ENCODE peak calls at places on chromosomes 6 and 20, in four cellular contexts. Z is tibial nerve, P is K562, E is right lobe of liver. H is an unnamed sample.

GRCh38 chr20:53917145-53918009 is 153.0 kb downstream of the BCAS1 start:
- DNase-seq in Z (peak), P (peak), E (peak), H (no peak)

GRCh38 chr6:122609881-122610689 is at the start of gene PKIB:
- DNase-seq in E (peak), Z (peak), P (peak), H (peak)

GRCh38 chr20:37276494-37277252 is 12.8 kb upstream of the MANBAL start:
- DNase-seq in Z (no peak), P (peak), E (peak), H (no peak)

GRCh38 chr6:345747-346388 is 45.7 kb upstream of the IRF4 start:
- DNase-seq in E (no peak), Z (no peak), P (no peak), H (no peak)

GRCh38 chr6:169045486-169045885 is 208.2 kb downstream of the THBS2 start:
- DNase-seq in E (no peak), Z (no peak), P (no peak), H (no peak)

GRCh38 chr20:62951896-62952372 is 575 bp upstream of the SLC17A9 start:
- DNase-seq in P (no peak), Z (no peak), E (no peak), H (no peak)

GRCh38 chr20:47318596-47319516 is 37.6 kb downstream of the ZMYND8 start:
- DNase-seq in Z (peak), E (peak), P (peak), H (no peak)

GRCh38 chr20:4797275-4797674 is 75.6 kb downstream of the PRND start:
- DNase-seq in Z (no peak), E (no peak), P (no peak), H (no peak)

GRCh38 chr6:29641430-29642213 is 8.6 kb upstream of the GABBR1 start:
- DNase-seq in E (no peak), P (peak), Z (no peak), H (no peak)

GRCh38 chr6:39206250-39206721 is 23.0 kb downstream of the KCNK5 start:
- DNase-seq in P (peak), Z (no peak), E (peak), H (no peak)

GRCh38 chr20:25296094-25297093 is 48.5 kb downstream of the PYGB start:
- DNase-seq in Z (no peak), E (no peak), P (peak), H (peak)

GRCh38 chr20:1934578-1935573 is 39.7 kb downstream of the SIRPA start:
- DNase-seq in Z (peak), E (no peak), P (no peak), H (peak)

GRCh38 chr6:57134954-57135353 is 37.2 kb upstream of the BAG2 start:
- DNase-seq in Z (no peak), P (no peak), E (no peak), H (no peak)

GRCh38 chr6:158544428-158544827 is 15.5 kb upstream of the TMEM181 start:
- DNase-seq in E (no peak), P (no peak), Z (no peak), H (no peak)

GRCh38 chr6:147530132-147531060 is 21.9 kb downstream of the SAMD5 start:
- DNase-seq in E (peak), P (no peak), Z (no peak), H (no peak)

GRCh38 chr6:25218346-25218745 is 60.8 kb upstream of the CARMIL1 start:
- DNase-seq in E (no peak), P (no peak), Z (no peak), H (no peak)

GRCh38 chr6:27872634-27873028 is 39.6 kb downstream of the OR2B2 start:
- DNase-seq in P (no peak), E (no peak), Z (no peak), H (no peak)

GRCh38 chr20:19828233-19828632 is 70.2 kb downstream of the RIN2 start:
- DNase-seq in Z (no peak), E (no peak), P (no peak), H (peak)

GRCh38 chr20:20856306-20856705 is 143.9 kb upstream of the RALGAPA2 start:
- DNase-seq in Z (no peak), P (no peak), E (no peak), H (no peak)

GRCh38 chr20:20849126-20849525 is 136.7 kb upstream of the RALGAPA2 start:
- DNase-seq in Z (no peak), E (no peak), P (no peak), H (no peak)

GRCh38 chr20:20850407-20850806 is 138.0 kb upstream of the RALGAPA2 start:
- DNase-seq in Z (no peak), E (no peak), P (no peak), H (no peak)
- TF ChIP-seq POLR2A in Z (no peak), E (no peak), P (no peak), H (no peak)

GRCh38 chr6:32153252-32153834 is 598 bp upstream of the PPT2 start:
- DNase-seq in E (no peak), P (peak), Z (no peak), H (no peak)
- TF ChIP-seq POLR2A in E (no peak), P (no peak), Z (no peak), H (no peak)

GRCh38 chr6:44338228-44339122 is 4.0 kb upstream of the SPATS1 start:
- DNase-seq in E (peak), P (peak), Z (peak), H (peak)

GRCh38 chr6:44332585-44332984 is 9.9 kb upstream of the SPATS1 start:
- DNase-seq in P (no peak), E (no peak), Z (no peak), H (no peak)

GRCh38 chr6:44333273-44333919 is 9.1 kb upstream of the SPATS1 start:
- DNase-seq in E (no peak), P (no peak), Z (no peak), H (no peak)

GRCh38 chr6:44333942-44334341 is 8.5 kb upstream of the SPATS1 start:
- DNase-seq in E (no peak), P (no peak), Z (no peak), H (no peak)

DNA sequence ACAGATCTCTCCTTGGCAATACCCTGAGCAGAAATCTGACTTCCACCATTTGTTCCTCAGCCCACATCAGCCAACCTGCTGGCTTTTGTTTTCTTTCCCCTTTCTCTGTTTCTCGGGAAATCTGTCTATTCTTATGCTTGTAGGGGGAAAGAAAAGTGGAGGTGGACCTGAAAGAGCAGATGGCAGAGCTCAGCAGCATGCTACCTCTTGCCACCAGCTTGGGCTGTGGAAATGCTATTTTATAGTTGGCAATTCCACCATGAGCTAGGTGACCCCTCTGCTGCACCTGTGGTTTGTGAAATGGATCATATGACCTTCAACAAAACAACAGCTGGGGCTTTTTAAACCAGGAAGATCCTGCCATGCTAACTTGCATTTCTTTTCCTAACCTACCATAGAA is 6.8 kb upstream of the SPATS1 start:
- DNase-seq in P (no peak), E (no peak), Z (no peak), H (no peak)
- TF ChIP-seq POLR2A in P (no peak), E (no peak), Z (no peak), H (no peak)

DNA sequence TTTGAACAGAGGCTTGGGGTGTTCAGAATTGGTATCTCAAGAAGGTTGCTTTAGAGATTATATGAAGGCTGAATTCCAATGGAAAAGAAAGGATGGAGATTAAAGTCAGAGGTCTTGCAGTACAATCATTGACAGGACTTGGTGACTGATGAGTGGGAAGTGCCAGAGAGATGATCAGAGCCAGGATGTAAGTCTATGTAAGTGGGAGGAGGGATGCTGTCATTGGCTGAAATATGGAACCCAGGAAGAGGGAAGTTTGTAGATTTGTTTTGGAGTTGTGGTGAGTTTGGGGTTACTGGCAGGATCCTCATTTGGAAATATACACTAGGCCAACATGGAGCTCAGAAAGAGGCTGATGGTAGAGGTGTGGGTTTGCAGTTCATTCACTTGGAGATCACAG is 23.9 kb upstream of the TNFAIP3 start:
- DNase-seq in P (no peak), Z (no peak), E (no peak), H (no peak)
- TF ChIP-seq POLR2A in P (no peak), Z (no peak), E (no peak), H (no peak)

DNA sequence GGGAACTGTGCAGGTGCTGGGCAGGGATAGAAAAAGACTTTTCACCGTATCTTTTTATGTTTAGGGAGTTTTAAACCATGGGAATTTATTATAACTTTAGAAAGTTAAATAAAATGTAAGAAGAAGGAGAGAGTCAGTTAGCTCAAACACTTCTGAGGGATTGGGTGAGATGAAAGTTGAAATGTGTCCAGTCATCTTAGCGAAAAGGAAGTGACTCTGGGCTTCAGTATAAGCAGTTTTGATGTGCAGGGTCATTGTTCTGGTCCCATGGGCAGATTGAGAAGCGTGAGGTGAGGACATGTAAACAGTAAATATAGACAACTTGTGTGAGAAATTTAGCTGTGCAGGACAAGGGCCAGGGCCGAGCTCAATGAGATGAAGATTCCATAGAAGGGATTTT is 66.9 kb downstream of the TOX2 start:
- DNase-seq in P (no peak), E (no peak), Z (no peak), H (no peak)
- TF ChIP-seq POLR2A in P (no peak), E (no peak), Z (no peak), H (no peak)

DNA sequence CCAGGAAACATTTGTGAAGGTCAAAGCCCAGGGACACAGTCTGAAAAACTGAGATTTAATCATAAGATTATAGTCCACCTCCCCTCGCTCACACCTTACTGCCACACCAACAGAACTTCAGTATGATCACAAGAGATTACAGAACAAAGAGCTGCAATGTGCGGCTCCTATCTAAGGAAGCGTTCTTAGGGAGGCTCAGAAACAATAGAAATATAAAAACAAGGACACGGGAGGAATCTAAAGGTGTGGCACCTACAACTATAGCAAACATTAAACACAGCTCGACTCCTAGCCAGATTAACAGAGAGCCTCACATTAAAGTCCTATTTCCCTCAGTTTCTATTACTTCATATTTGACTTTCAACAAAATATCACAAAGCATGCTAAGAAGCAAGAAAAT is 40.4 kb upstream of the THEMIS start:
- DNase-seq in P (no peak), E (no peak), Z (no peak), H (no peak)
- TF ChIP-seq POLR2A in P (no peak), E (no peak), Z (no peak), H (no peak)

DNA sequence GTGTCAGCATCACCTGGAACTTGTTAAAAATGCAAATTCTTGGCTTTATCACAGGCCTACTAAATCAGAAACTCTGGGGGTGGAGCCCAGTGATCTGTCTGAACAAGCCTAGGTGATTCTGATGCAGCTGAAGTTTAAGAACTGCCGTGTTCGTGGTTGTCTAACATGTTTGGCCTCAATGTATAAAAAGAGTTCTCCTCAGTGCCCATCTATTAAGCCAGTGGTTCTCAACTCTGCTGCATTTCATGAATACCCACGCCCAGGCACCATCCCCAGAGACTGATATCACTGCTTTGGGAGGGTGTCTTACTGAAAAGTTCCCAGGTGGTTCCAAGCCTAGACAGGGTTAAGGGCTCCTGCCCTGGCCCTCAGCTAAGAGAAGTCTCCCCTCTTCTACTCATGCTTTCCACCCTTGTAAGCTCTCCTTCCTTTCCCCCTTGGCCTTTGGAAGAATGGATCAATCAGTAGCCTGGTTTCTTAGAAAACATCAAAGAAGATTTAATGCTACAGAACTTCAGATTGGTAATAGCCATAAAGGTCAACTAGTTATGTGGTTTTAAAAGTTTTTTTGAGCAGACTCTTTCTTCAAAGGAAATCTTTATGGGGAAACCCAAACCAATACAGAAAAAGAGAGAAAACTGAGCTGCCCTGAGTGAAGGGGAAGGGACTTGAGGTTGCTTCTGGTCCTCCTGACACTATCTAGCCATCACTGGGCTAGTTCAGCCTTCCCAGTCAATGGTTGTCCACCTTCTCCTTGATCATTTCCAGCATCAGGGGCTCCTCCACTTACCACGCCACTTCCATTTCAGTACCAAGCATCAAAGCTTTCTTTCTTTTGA is 38.9 kb upstream of the TNFAIP3 start:
- DNase-seq in E (no peak), Z (no peak), P (no peak), H (no peak)
- TF ChIP-seq POLR2A in E (no peak), Z (no peak), P (no peak), H (no peak)

GRCh38 chr20:31718952-31719643 is 3.6 kb downstream of the BCL2L1 start:
- DNase-seq in E (no peak), Z (no peak), P (peak), H (no peak)
- TF ChIP-seq POLR2A in E (no peak), Z (no peak), P (no peak), H (no peak)

DNA sequence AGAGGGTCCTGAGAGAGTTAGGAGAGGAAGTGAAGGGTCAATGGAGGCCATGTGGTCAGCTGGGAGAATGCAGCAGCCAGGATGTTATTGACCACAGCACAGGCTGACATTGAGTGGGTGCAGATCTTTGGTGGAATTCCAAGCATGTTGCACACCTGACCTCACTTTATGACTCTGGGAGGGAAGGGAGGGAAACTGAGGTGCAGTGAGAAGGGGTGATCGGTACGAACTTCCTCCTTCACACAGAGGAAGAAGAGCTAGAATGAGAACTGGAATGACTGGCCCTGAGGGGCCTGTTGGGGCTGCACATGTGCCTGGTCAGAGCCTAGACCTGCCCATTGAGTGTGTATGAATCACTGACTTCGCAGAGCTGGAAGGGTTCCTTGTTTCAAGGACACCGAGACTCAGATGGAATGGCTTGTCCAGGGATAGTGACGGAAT is 9.8 kb downstream of the FAM83D start:
- DNase-seq in E (no peak), P (no peak), Z (no peak), H (no peak)
- TF ChIP-seq POLR2A in E (no peak), P (no peak), Z (no peak), H (no peak)